ENCODE peak calls at places on chromosome 12, in six cellular contexts. Q, V, U, H, Y and M are unnamed samples. For H3K27me3, the result is how much of the 10 kb centered on the place peaks cover.

GRCh38 chr12:116408489-116409217 is 131.2 kb upstream of the MED13L start:
- DNase-seq in Y (no peak), U (no peak), Q (no peak), V (no peak), H (no peak), M (no peak)

GRCh38 chr12:64088431-64089349 is 133.4 kb downstream of the KICS2 start:
- DNase-seq in H (no peak), V (peak), Y (peak), U (peak), Q (peak), M (peak)

GRCh38 chr12:103841690-103842584 is 903 bp upstream of the NT5DC3 start:
- DNase-seq in Y (peak), H (peak), U (peak), Q (peak), V (no peak), M (peak)

GRCh38 chr12:29396774-29397173 is 15.8 kb upstream of the ERGIC2 start:
- DNase-seq in Y (peak), V (no peak), H (no peak), Q (no peak), U (no peak), M (no peak)

GRCh38 chr12:31037921-31038320 is 35.7 kb upstream of the DDX11 start:
- DNase-seq in V (no peak), Y (no peak), Q (no peak), H (no peak), U (no peak), M (no peak)

GRCh38 chr12:6917491-6918231 is 3.3 kb downstream of the ENO2 start:
- DNase-seq in V (no peak), Y (peak), Q (no peak), H (no peak), U (no peak), M (peak)

GRCh38 chr12:123815968-123816367 is 53.9 kb downstream of the DNAH10 start:
- DNase-seq in U (no peak), V (no peak), H (no peak), Q (no peak), Y (no peak), M (no peak)

GRCh38 chr12:97672870-97673269 is 210.3 kb downstream of the RMST start:
- DNase-seq in U (no peak), Q (no peak), H (no peak), V (no peak), Y (no peak), M (no peak)

GRCh38 chr12:38664661-38665269 is 240.6 kb downstream of the CPNE8 start:
- DNase-seq in Q (no peak), H (no peak), V (peak), U (no peak), Y (no peak), M (peak)

GRCh38 chr12:96091833-96092232 is 56.4 kb upstream of the LTA4H start:
- DNase-seq in H (no peak), Q (no peak), Y (no peak), U (no peak), V (no peak), M (peak)

GRCh38 chr12:119727600-119728436 is 59.9 kb downstream of the PRKAB1 start:
- DNase-seq in U (no peak), H (no peak), Y (no peak), V (no peak), Q (no peak), M (no peak)

GRCh38 chr12:26807292-26807691 is 25.7 kb downstream of the ITPR2 start:
- DNase-seq in H (no peak), U (no peak), Q (no peak), Y (no peak), V (no peak), M (no peak)

GRCh38 chr12:92136883-92137582 is 8.6 kb downstream of the BTG1 start:
- DNase-seq in U (no peak), V (no peak), H (no peak), Y (peak), Q (no peak), M (no peak)

GRCh38 chr12:110669193-110669502 is 19.8 kb downstream of the HVCN1 start:
- DNase-seq in Q (no peak), H (no peak), V (no peak), Y (no peak), U (no peak), M (no peak)

GRCh38 chr12:62291888-62292760 is 31.9 kb downstream of the USP15 start:
- DNase-seq in V (no peak), H (no peak), Q (no peak), U (no peak), Y (peak), M (no peak)

GRCh38 chr12:10154145-10154496 is 17.8 kb downstream of the OLR1 start:
- DNase-seq in Y (no peak), U (no peak), Q (no peak), V (no peak), H (no peak), M (no peak)

GRCh38 chr12:128850400-128850799 is 2.9 kb upstream of the GLT1D1 start:
- DNase-seq in V (no peak), U (no peak), Q (no peak), H (no peak), Y (no peak), M (no peak)

GRCh38 chr12:116318738-116319050 is 41.2 kb upstream of the MED13L start:
- DNase-seq in H (no peak), V (no peak), U (peak), Q (peak), Y (no peak), M (no peak)

GRCh38 chr12:65741662-65742480 is 82.4 kb upstream of the HMGA2 start:
- DNase-seq in U (peak), Q (peak), V (no peak), Y (peak), H (no peak), M (peak)

GRCh38 chr12:47808049-47808448 is 11.7 kb downstream of the HDAC7 start:
- DNase-seq in V (no peak), Y (peak), U (no peak), Q (no peak), H (no peak), M (peak)

DNA sequence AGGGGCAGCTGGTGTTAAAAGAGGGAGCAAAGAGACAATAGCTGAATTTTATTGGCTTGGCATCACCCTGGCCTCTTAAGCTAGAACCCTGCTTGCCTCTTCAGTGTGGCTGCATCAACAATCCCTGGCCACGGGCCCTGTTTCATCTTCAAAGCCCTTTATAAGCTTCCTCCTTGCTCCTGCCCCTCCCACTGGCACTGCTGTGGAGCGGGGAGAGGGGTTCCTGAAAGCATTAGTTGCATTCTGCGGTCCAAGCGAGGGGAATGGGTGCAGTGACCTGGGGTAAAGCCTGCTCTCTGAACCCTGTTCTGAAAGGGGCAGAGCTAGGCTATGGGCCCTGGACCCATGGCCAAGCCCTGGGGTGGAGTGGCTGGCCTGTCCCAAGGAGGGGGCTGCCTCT is 235 bp upstream of the KRT83 start:
- DNase-seq in Q (no peak), Y (no peak), H (peak), U (no peak), V (no peak), M (no peak)
- H3K27me3 ChIP-seq in Q (under half), Y (under half), H (under half), U (under half), V (under half), M (under half)

GRCh38 chr12:3791475-3791874 is 38.6 kb upstream of the CRACR2A start:
- DNase-seq in V (no peak), Y (no peak), H (peak), Q (no peak), U (no peak), M (no peak)
- H3K27me3 ChIP-seq in V (under half), Y (under half), H (under half), Q (under half), U (under half), M (under half)

GRCh38 chr12:57632369-57632897 is 568 bp downstream of the B4GALNT1 start:
- DNase-seq in U (no peak), Q (no peak), Y (peak), H (no peak), V (no peak), M (peak)
- H3K27me3 ChIP-seq in U (under half), Q (under half), Y (under half), H (under half), V (under half), M (half or more)

GRCh38 chr12:76379261-76379660 is 31.0 kb upstream of the BBS10 start:
- DNase-seq in U (no peak), Y (no peak), Q (no peak), V (no peak), H (no peak), M (no peak)

GRCh38 chr12:76374395-76375020 is 26.3 kb upstream of the BBS10 start:
- DNase-seq in V (no peak), U (no peak), Y (peak), Q (no peak), H (no peak), M (no peak)

GRCh38 chr12:76375939-76376338 is 27.7 kb upstream of the BBS10 start:
- DNase-seq in H (no peak), U (no peak), Q (no peak), V (no peak), Y (no peak), M (no peak)

GRCh38 chr12:76375470-76375869 is 27.3 kb upstream of the BBS10 start:
- DNase-seq in V (no peak), U (no peak), H (no peak), Q (no peak), Y (no peak), M (no peak)
- H3K27me3 ChIP-seq in V (under half), U (under half), H (under half), Q (under half), Y (under half), M (under half)

DNA sequence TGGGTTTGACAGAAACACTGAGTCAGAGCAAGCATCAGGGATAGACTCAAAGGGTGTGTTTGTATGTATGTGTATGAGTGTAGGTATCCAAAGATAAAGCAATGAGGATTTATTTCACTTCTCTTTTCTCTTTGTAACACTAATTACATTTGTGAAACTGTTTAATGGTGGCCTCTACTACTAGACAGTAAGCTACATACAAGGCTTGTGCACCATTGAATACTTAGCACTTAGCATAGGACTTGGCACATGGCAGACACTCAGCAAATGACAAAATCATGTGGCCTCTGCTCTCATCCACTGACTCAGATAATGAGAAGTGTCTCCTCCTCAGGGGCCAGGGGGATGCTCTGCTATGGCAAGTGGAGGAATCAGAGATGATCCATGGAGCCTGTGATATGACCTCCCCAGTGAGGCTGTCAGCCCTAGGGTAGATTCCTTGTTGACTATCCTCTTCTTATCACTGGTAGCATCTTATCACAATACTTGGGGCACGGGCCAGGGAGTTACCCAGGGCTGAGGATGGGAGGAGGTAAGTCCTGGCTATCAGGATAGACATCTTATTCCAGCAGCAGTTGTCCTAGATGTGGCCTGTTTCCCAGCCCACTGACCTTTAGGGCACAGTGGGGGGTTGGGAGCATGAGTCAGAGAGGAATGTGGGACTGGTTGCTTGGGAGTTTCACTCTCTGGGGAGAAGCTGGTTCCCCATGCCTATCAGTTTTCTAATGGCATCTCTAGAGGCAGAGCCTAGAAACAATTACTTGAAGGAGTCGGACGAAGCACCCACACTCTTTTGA is 71.2 kb upstream of the HOXC13 start:
- DNase-seq in H (no peak), Y (no peak), Q (no peak), U (no peak), V (no peak), M (peak)
- H3K27me3 ChIP-seq in H (under half), Y (under half), Q (under half), U (under half), V (under half), M (under half)

GRCh38 chr12:94149781-94150482 is 1.6 kb downstream of the PLXNC1 start:
- DNase-seq in U (peak), Q (peak), H (peak), Y (peak), V (no peak), M (peak)

GRCh38 chr12:94150483-94151225 is 2.3 kb downstream of the PLXNC1 start:
- DNase-seq in H (peak), Q (peak), U (peak), Y (no peak), V (no peak), M (peak)

GRCh38 chr12:94147991-94148840 is at the start of gene PLXNC1:
- DNase-seq in V (no peak), Q (peak), H (peak), U (peak), Y (peak), M (peak)

GRCh38 chr12:94147377-94147990 is 893 bp upstream of the PLXNC1 start:
- DNase-seq in U (no peak), Q (no peak), V (no peak), Y (no peak), H (no peak), M (peak)

GRCh38 chr12:94148841-94149780 is 734 bp downstream of the PLXNC1 start:
- DNase-seq in Y (peak), Q (peak), U (peak), H (peak), V (no peak), M (peak)
- H3K27me3 ChIP-seq in Y (half or more), Q (under half), U (under half), H (under half), V (under half), M (half or more)

GRCh38 chr12:117583677-117584076 is 222.3 kb upstream of the NOS1 start:
- DNase-seq in V (no peak), Y (no peak), H (no peak), U (no peak), Q (no peak), M (no peak)

GRCh38 chr12:117580718-117581062 is 219.3 kb upstream of the NOS1 start:
- DNase-seq in U (no peak), Q (peak), V (peak), H (no peak), Y (no peak), M (peak)

GRCh38 chr12:117582135-117582784 is 220.8 kb upstream of the NOS1 start:
- DNase-seq in H (no peak), V (no peak), U (no peak), Q (no peak), Y (no peak), M (no peak)

GRCh38 chr12:117579939-117580717 is 218.7 kb upstream of the NOS1 start:
- DNase-seq in H (no peak), Q (no peak), Y (no peak), V (no peak), U (no peak), M (no peak)

DNA sequence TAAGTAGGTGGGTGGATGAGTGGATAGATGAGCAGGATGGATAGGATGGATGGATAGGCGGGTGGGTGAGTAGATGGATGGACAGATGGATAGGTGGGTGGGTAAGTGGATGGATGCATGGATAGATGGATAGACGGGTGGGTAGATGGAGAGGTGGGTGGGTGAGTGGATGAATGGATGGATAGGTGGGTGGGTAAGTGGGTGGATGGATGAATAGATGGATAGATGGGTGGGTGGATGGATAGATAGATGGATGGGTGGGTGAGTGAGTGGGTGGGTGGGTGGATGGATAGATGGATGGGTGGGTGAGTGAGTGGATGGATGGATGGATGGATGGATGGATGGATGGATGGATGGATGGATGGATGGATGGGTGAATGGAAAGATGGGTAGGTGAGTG is 221.7 kb upstream of the NOS1 start:
- DNase-seq in Y (no peak), H (no peak), V (no peak), U (no peak), Q (no peak), M (no peak)
- H3K27me3 ChIP-seq in Y (under half), H (under half), V (under half), U (under half), Q (under half), M (under half)

GRCh38 chr12:52049286-52049685 is 2.0 kb upstream of the NR4A1 start:
- DNase-seq in U (no peak), Q (no peak), Y (no peak), V (no peak), H (no peak), M (no peak)
- H3K27me3 ChIP-seq in U (under half), Q (under half), Y (under half), V (under half), H (under half), M (under half)

DNA sequence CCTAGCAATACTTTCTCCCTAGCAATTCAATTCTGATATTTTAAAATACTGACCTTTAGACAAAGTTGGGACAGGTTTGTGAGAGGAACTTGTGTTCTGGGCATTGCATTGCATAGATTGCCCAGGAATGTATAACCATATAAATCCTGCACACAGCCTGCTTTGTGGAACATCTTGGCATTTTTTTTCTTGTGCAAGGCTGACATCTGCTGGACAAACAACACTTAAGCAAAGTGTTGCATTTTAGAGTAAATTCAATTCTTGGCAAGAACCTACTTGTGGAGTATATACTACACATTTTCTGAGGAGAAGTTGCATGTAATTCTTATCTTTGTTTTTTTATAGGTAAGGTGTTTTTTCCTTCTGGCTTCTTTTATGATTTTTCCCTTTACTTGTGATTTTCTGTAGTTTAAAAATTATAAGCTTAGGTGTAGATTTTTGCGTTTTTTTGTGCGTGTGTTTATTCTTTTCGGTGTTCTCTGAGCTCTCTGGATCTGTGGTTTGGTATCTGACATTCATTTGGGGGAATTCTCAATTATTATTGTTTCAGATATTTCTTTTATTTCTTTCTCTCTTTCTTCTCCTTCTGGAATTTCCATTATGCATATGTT is 26.4 kb downstream of the TESPA1 start:
- DNase-seq in Q (no peak), Y (peak), V (peak), U (peak), H (no peak), M (peak)
- H3K27me3 ChIP-seq in Q (under half), Y (under half), V (under half), U (under half), H (under half), M (under half)